ENCODE peak calls at places on chromosomes 6 and 20, in nine cellular contexts. W is effector CD4-positive, alpha-beta T cell; N is glutamatergic neuron; X is iPS DF 19.7; I is NCI-H1092 treated with DMSO at 0.1 percent for 48 hours; C is PC-9; A is GM20000; D is cardiac septum; T is fibroblast of gingiva. Y is an unnamed sample.

GRCh38 chr20:25084616-25085187 is 2.8 kb upstream of the VSX1 start:
- DNase-seq in W (no peak), N (no peak), X (no peak), I (no peak), C (no peak), A (no peak), D (no peak), T (no peak), Y (no peak)

GRCh38 chr20:11080010-11080409 is 406.2 kb upstream of the JAG1 start:
- DNase-seq in W (no peak), N (no peak), X (no peak), I (no peak), C (no peak), A (no peak), D (no peak), T (no peak), Y (no peak)

GRCh38 chr6:108874470-108875160 is 26.4 kb downstream of the ARMC2 start:
- DNase-seq in W (no peak), N (no peak), X (no peak), I (no peak), C (no peak), A (peak; percentile 65), D (no peak), T (peak; percentile 76), Y (no peak)

GRCh38 chr6:95280690-95281273 is 296.6 kb upstream of the MANEA start:
- DNase-seq in W (no peak), N (no peak), X (no peak), I (peak; percentile 21), C (peak; percentile 37), A (peak; percentile 2), D (no peak), T (no peak), Y (no peak)

GRCh38 chr20:57445298-57445697 is 54.1 kb downstream of the RBM38 start:
- DNase-seq in W (no peak), N (no peak), X (no peak), I (no peak), C (no peak), A (no peak), D (no peak), T (peak; percentile 41), Y (no peak)

GRCh38 chr20:21505161-21505809 is 8.6 kb downstream of the NKX2-2 start:
- DNase-seq in W (peak; percentile 73), N (peak; percentile 93), X (no peak), I (no peak), C (no peak), A (peak; percentile 88), D (peak; percentile 86), T (peak; percentile 16), Y (peak; percentile 40)

GRCh38 chr20:32970115-32970972 is 33.9 kb downstream of the SUN5 start:
- DNase-seq in W (no peak), N (no peak), X (no peak), I (no peak), C (no peak), A (no peak), D (no peak), T (no peak), Y (no peak)

GRCh38 chr6:85394853-85395538 is 54.9 kb upstream of the NT5E start:
- DNase-seq in W (no peak), N (no peak), X (no peak), I (no peak), C (no peak), A (no peak), D (no peak), T (peak; percentile 49), Y (no peak)

GRCh38 chr6:24441599-24441904 is 38.8 kb downstream of the MRS2 start:
- DNase-seq in W (no peak), N (no peak), X (no peak), I (no peak), C (no peak), A (no peak), D (no peak), T (peak; percentile 8), Y (no peak)

GRCh38 chr6:112296122-112296521 is 41.8 kb upstream of the LAMA4 start:
- DNase-seq in W (no peak), N (no peak), X (peak; percentile 30), I (no peak), C (peak; percentile 76), A (peak; percentile 20), D (no peak), T (peak; percentile 62), Y (no peak)

GRCh38 chr6:143397229-143398222 is 53.0 kb downstream of the ADAT2 start:
- DNase-seq in W (peak; percentile 17), N (no peak), X (peak; percentile 59), I (no peak), C (peak; percentile 98), A (no peak), D (no peak), T (peak; percentile 7), Y (no peak)

GRCh38 chr6:141675957-141676356 is 456.8 kb upstream of the GJE1 start:
- DNase-seq in W (no peak), N (no peak), X (no peak), I (peak; percentile 17), C (no peak), A (no peak), D (no peak), T (peak; percentile 33), Y (no peak)

Y was measured in NCI-H2227 treated with DMSO at 0.1 percent for 48 hours.